ENCODE peak calls at places on chromosomes 3 and 15, in nine cellular contexts. L, P, B, J, K, S, U, F and C are unnamed samples. For H3K27me3, the result is how much of the 10 kb centered on the place peaks cover.

GRCh38 chr3:194259982-194260856 is 90.9 kb downstream of the CPN2 start:
- DNase-seq in K (no peak), J (peak), U (no peak), B (no peak), F (no peak), S (no peak), L (no peak), P (no peak), C (no peak)

GRCh38 chr15:80174017-80174746 is 21.4 kb downstream of the FAH start:
- DNase-seq in B (no peak), L (no peak), P (no peak), F (no peak), K (peak), U (no peak), J (no peak), S (no peak), C (no peak)

GRCh38 chr3:38521391-38521987 is 25.3 kb downstream of the EXOG start:
- DNase-seq in L (peak), S (peak), U (peak), F (peak), J (peak), K (no peak), B (peak), P (peak), C (no peak)

GRCh38 chr3:149495581-149496125 is 21.2 kb downstream of the TM4SF4 start:
- DNase-seq in U (no peak), J (no peak), L (no peak), F (no peak), B (no peak), S (no peak), K (no peak), P (no peak), C (no peak)

GRCh38 chr15:90400759-90401314 is 12.8 kb downstream of the IQGAP1 start:
- DNase-seq in S (no peak), J (peak), L (peak), P (peak), B (peak), U (peak), K (peak), F (peak), C (peak)

GRCh38 chr15:40511472-40512133 is 40.8 kb downstream of the CHST14 start:
- DNase-seq in B (no peak), S (peak), L (no peak), J (peak), K (peak), U (peak), F (no peak), P (peak), C (no peak)

GRCh38 chr15:58628206-58629057 is 121.1 kb downstream of the ADAM10 start:
- DNase-seq in S (no peak), J (no peak), F (no peak), B (no peak), L (peak), K (no peak), U (peak), P (peak), C (no peak)

GRCh38 chr15:81516461-81516860 is 142.4 kb upstream of the TMC3 start:
- DNase-seq in J (no peak), L (no peak), S (no peak), P (no peak), F (no peak), B (no peak), U (no peak), K (no peak), C (no peak)

GRCh38 chr3:127304121-127304744 is 16.4 kb upstream of the PRR20G start:
- DNase-seq in P (no peak), F (no peak), S (no peak), U (peak), J (no peak), B (no peak), L (no peak), K (no peak), C (no peak)

GRCh38 chr15:94793641-94794040 is 562.3 kb downstream of the MCTP2 start:
- DNase-seq in B (no peak), K (no peak), S (no peak), J (peak), U (no peak), L (no peak), F (no peak), P (no peak), C (no peak)

GRCh38 chr15:68234060-68234459 is 4.5 kb upstream of the CLN6 start:
- DNase-seq in U (no peak), S (no peak), B (no peak), P (no peak), F (no peak), K (peak), J (peak), L (no peak), C (peak)

GRCh38 chr3:190780524-190780923 is 82.0 kb downstream of the GMNC start:
- DNase-seq in J (no peak), P (no peak), L (no peak), K (no peak), U (no peak), S (no peak), F (no peak), B (no peak), C (no peak)

GRCh38 chr15:79832358-79832757 is 64.5 kb downstream of the MTHFS start:
- DNase-seq in U (no peak), S (no peak), B (no peak), L (no peak), F (no peak), P (no peak), K (no peak), J (no peak), C (no peak)

GRCh38 chr3:45906681-45907220 is 20.4 kb downstream of the CCR9 start:
- DNase-seq in L (no peak), B (no peak), U (peak), J (peak), F (no peak), K (no peak), S (no peak), P (no peak), C (no peak)

GRCh38 chr15:68578960-68579935 is at the start of gene CORO2B:
- DNase-seq in P (no peak), F (no peak), L (no peak), K (no peak), U (no peak), S (no peak), J (peak), B (no peak), C (no peak)

GRCh38 chr3:13718000-13718399 is 161.9 kb downstream of the WNT7A start:
- DNase-seq in J (peak), S (no peak), U (no peak), K (peak), P (no peak), F (no peak), L (no peak), B (no peak), C (no peak)

GRCh38 chr3:127768346-127769008 is 53.8 kb downstream of the MGLL start:
- DNase-seq in S (no peak), K (no peak), F (no peak), L (no peak), B (no peak), P (no peak), J (no peak), U (no peak), C (peak)

GRCh38 chr3:126517291-126517951 is at the start of gene UROC1:
- DNase-seq in J (no peak), B (no peak), S (no peak), K (peak), P (no peak), F (no peak), L (no peak), U (no peak), C (no peak)

GRCh38 chr3:150097588-150097890 is 126.8 kb upstream of the PFN2 start:
- DNase-seq in L (peak), S (no peak), B (no peak), F (no peak), K (no peak), U (no peak), P (no peak), J (no peak), C (no peak)

GRCh38 chr3:188272481-188273372 is 118.8 kb downstream of the LPP start:
- DNase-seq in P (no peak), F (no peak), U (no peak), J (no peak), L (no peak), S (no peak), B (no peak), K (no peak), C (peak)

GRCh38 chr3:42043116-42043796 is 47.9 kb upstream of the TRAK1 start:
- DNase-seq in K (no peak), F (no peak), J (peak), P (no peak), L (no peak), B (no peak), U (no peak), S (no peak), C (peak)

GRCh38 chr15:66065325-66065724 is 188.2 kb downstream of the MEGF11 start:
- DNase-seq in K (no peak), B (no peak), J (peak), P (no peak), S (no peak), F (no peak), L (no peak), U (no peak), C (no peak)

GRCh38 chr3:144463916-144464315 is 492.3 kb downstream of the DIPK2A start:
- DNase-seq in S (no peak), K (no peak), P (no peak), F (no peak), J (no peak), U (no peak), B (no peak), L (no peak), C (no peak)

GRCh38 chr3:69941439-69942176 is 57.9 kb upstream of the SAMMSON start:
- DNase-seq in U (no peak), P (no peak), K (no peak), F (no peak), S (no peak), J (no peak), B (no peak), L (no peak), C (peak)

GRCh38 chr3:32934150-32934742 is 17.2 kb upstream of the CCR4 start:
- DNase-seq in L (no peak), S (no peak), J (peak), P (peak), K (no peak), F (no peak), B (no peak), U (peak), C (no peak)

GRCh38 chr3:174218011-174218410 is 641.1 kb upstream of the NAALADL2 start:
- DNase-seq in J (no peak), L (no peak), B (no peak), K (no peak), P (no peak), S (no peak), F (no peak), U (no peak), C (no peak)

GRCh38 chr3:164155386-164155785 is 922.9 kb downstream of the SI start:
- DNase-seq in P (no peak), U (no peak), J (no peak), S (no peak), F (no peak), B (no peak), K (no peak), L (no peak), C (no peak)

GRCh38 chr15:77688270-77689058 is 55.8 kb upstream of the LINGO1 start:
- DNase-seq in S (no peak), J (no peak), P (no peak), L (no peak), U (no peak), B (no peak), F (no peak), K (no peak), C (no peak)
- H3K27me3 ChIP-seq in S (under half), J (under half), P (under half), L (under half), U (half or more), B (under half), F (under half), K (half or more), C (under half)

DNA sequence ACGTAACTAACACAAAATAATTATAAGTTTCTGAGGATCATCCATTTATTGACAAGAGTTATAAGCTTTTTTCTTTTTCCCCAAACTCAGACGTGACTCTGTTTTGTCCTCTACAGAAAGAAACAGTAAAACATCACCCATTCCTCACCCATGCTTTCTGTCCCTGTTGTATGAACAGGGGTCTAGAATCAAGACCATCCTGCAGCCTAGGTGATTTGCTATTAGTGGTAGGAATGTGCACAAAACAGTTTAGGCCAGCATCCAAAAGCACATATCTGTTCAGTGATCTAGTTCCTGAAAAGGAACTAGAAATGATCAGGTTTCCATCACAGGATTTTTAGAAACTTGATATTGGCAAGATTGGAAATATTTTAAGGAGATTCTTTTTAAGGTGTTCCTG is 527.6 kb downstream of the SOX2 start:
- DNase-seq in F (no peak), U (no peak), L (no peak), K (no peak), P (no peak), B (no peak), J (no peak), S (no peak), C (no peak)
- H3K27ac ChIP-seq in F (no peak), U (no peak), L (no peak), K (no peak), P (no peak), B (no peak), J (peak), S (peak), C (no peak)

GRCh38 chr3:35639251-35640185 is at the start of gene ARPP21:
- DNase-seq in F (no peak), J (peak), U (peak), S (no peak), B (no peak), L (no peak), K (no peak), P (no peak), C (no peak)
- H3K27me3 ChIP-seq in F (under half), J (half or more), U (under half), S (under half), B (under half), L (under half), K (under half), P (under half), C (under half)

DNA sequence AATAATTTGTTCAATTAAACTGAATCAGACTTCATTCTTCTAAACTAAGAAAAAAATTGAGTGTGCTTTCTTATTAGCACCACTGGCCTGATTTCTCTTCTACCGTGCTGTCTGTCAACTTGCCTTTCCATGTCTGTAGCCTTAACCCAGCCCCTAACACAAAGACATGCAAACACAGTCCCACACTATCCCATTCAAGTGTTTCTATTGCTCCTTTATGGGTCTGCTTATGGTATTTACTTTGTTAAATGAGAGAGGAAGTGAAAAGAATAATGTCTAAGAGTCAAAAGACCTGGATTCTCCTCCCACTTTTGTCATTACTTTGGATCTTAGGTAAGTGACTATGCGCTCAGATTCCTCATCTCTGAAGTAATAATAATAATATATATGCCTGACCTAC is 55.3 kb downstream of the GTF2E1 start:
- DNase-seq in S (no peak), F (no peak), L (no peak), J (no peak), K (no peak), B (no peak), U (no peak), P (no peak), C (no peak)
- H3K27ac ChIP-seq in S (no peak), F (no peak), L (no peak), J (no peak), K (no peak), B (no peak), U (no peak), P (no peak), C (no peak)

DNA sequence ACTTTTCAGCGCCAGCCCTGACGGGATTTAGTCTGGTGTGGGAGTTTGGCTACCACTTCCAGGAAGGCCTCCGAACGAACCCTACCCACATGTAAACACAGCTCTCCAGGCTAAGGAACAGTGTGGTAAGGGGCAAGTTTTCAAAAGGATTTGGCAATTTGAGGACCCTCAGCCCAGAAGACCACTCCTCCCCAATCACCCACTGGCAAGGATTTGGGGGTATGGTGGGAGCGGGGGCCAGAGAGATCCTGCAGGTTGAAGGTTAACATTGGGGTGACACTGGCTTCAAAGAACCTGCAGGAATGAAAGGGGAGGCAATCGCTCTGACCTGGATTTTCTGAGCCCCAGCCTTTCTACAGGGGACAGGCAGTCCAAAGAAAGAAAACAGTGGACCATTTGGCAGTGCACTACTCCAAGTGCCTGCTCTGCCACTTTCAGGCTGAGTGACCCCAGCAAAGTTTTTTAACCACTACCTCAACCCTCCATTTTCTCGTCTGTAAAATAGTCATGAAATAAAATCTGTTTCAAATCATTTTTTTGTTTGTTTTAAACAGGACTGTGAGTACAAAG is 34.5 kb downstream of the ZIC4 start:
- DNase-seq in L (no peak), K (no peak), B (no peak), J (no peak), F (no peak), P (no peak), U (no peak), S (no peak), C (no peak)
- H3K27me3 ChIP-seq in L (under half), K (half or more), B (under half), J (half or more), F (half or more), P (under half), U (under half), S (under half), C (under half)

GRCh38 chr15:33374181-33375006 is 63.6 kb downstream of the RYR3 start:
- DNase-seq in B (no peak), U (no peak), F (no peak), S (no peak), P (no peak), L (no peak), J (no peak), K (no peak), C (no peak)

GRCh38 chr15:33370225-33371020 is 59.7 kb downstream of the RYR3 start:
- DNase-seq in K (no peak), F (no peak), L (no peak), B (no peak), J (no peak), U (no peak), P (no peak), S (no peak), C (no peak)
- H3K27ac ChIP-seq in K (no peak), F (no peak), L (no peak), B (no peak), J (no peak), U (no peak), P (no peak), S (no peak), C (no peak)

DNA sequence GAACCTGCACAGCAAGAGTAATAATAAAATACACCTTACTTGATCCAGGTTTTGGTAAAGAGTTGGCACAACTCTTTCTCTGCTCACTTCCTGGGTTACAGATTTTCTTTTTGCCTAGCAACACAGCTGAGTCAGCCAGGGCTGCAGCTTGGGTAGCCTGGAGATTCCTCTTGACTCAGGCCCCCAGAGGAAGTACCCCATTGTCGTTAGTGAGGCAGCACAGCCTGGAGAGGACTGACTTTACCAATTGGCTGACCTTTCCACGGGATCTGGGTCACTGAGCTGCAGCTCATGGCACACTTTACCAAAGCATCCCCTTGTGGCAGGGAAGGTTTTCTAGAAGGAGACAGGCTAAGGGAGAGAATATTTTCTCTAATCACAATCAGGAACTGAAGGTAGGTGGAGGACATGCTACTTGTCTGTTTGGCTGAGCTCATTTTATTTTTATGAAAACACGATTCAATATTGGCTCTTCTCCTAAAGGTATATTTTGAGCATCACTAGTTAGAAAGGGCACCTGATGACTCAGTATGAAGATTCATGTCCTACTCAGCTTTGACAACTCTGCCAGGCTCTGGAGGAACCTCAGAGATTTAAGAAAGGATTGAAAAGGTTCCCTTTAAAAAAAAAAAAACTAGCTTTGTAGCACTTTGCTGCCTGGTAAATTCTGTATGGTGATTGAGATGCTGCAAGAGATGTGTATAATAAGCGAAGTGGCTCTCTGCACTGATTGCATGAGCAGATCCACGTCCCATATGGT is 124.9 kb downstream of the CHDH start:
- DNase-seq in P (no peak), U (no peak), S (no peak), F (no peak), K (no peak), B (no peak), J (peak), L (no peak), C (no peak)
- H3K27me3 ChIP-seq in P (under half), U (under half), S (under half), F (under half), K (under half), B (under half), J (under half), L (under half), C (under half)

DNA sequence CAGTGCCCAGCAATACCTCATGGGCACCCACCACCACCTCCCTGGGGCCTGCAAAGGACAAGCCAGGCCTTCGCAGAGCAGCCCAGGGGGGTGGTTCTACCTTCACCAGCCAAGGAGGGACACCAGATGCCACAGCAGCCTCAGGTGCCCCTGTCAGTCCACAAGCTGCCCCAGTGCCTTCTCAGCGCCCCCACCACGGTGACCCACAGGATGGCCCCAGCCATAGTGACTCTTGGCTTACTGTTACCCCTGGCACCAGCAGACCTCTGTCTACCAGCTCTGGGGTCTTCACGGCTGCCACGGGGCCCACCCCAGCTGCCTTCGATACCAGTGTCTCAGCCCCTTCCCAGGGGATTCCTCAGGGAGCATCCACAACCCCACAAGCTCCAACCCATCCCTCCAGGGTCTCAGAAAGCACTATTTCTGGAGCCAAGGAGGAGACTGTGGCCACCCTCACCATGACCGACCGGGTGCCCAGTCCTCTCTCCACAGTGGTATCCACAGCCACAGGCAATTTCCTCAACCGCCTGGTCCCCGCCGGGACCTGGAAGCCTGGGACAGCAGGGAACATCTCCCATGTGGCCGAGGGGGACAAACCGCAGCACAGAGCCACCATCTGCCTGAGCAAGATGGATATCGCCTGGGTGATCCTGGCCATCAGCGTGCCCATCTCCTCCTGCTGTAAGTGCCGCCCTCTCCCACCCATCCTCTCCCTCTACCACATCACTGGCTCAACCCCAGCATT is 19.2 kb upstream of the BFSP2 start:
- DNase-seq in L (no peak), K (no peak), F (no peak), J (no peak), P (no peak), S (no peak), U (no peak), B (no peak), C (no peak)
- H3K27ac ChIP-seq in L (no peak), K (no peak), F (no peak), J (no peak), P (no peak), S (no peak), U (no peak), B (no peak), C (no peak)

GRCh38 chr3:62670351-62670750 is 204.9 kb downstream of the CADPS start:
- DNase-seq in K (no peak), S (no peak), J (no peak), U (no peak), B (no peak), L (no peak), F (no peak), P (no peak), C (no peak)
- H3K27me3 ChIP-seq in K (under half), S (under half), J (under half), U (under half), B (under half), L (under half), F (under half), P (under half), C (under half)